ENCODE peak calls at places on chromosome 10, in ten cellular contexts. S is IMR-90, Z is esophagus muscularis mucosa, Y is gastrocnemius medialis, W is spleen, L is Peyer's patch, R is prostate gland, U is adrenal gland, K is stomach, A is upper lobe of left lung. E is an unnamed sample.

GRCh38 chr10:118214751-118215150 is 127.4 kb downstream of the FAM204A start:
- DNase-seq in S (no peak), Z (peak; percentile 24), Y (no peak), W (no peak), L (no peak), R (no peak), U (no peak), K (no peak), A (no peak), E (no peak)

GRCh38 chr10:52540479-52540984 is 226.5 kb downstream of the DKK1 start:
- DNase-seq in S (no peak), Z (no peak), Y (no peak), W (no peak), L (no peak), R (no peak), U (no peak), K (no peak), A (no peak), E (no peak)

GRCh38 chr10:78516236-78516635 is 482.6 kb downstream of the RPS24 start:
- DNase-seq in S (no peak), Z (no peak), Y (no peak), W (no peak), L (no peak), R (no peak), U (no peak), K (no peak), A (peak; percentile 13), E (no peak)

GRCh38 chr10:68192113-68192512 is 39.8 kb downstream of the ATOH7 start:
- DNase-seq in S (peak; percentile 56), Z (no peak), Y (no peak), W (no peak), L (no peak), R (no peak), U (no peak), K (no peak), A (no peak), E (no peak)

GRCh38 chr10:78053201-78053868 is 19.7 kb downstream of the RPS24 start:
- DNase-seq in S (peak; percentile 89), Z (no peak), Y (no peak), W (no peak), L (no peak), R (no peak), U (no peak), K (no peak), A (no peak), E (no peak)

GRCh38 chr10:75650648-75651047 is 219.2 kb downstream of the LRMDA start:
- DNase-seq in S (no peak), Z (peak; percentile 50), Y (no peak), W (no peak), L (no peak), R (no peak), U (no peak), K (no peak), A (no peak), E (no peak)

GRCh38 chr10:6173203-6173602 is 29.5 kb upstream of the PFKFB3 start:
- DNase-seq in S (no peak), Z (no peak), Y (peak; percentile 58), W (no peak), L (no peak), R (no peak), U (no peak), K (no peak), A (no peak), E (no peak)

GRCh38 chr10:44972874-44973306 is 5.7 kb downstream of the DEPP1 start:
- DNase-seq in S (no peak), Z (no peak), Y (no peak), W (peak; percentile 78), L (peak; percentile 48), R (no peak), U (no peak), K (no peak), A (no peak), E (no peak)

GRCh38 chr10:94083662-94084323 is 90.1 kb downstream of the PLCE1 start:
- DNase-seq in S (no peak), Z (no peak), Y (no peak), W (no peak), L (no peak), R (no peak), U (no peak), K (no peak), A (no peak), E (no peak)

DNA sequence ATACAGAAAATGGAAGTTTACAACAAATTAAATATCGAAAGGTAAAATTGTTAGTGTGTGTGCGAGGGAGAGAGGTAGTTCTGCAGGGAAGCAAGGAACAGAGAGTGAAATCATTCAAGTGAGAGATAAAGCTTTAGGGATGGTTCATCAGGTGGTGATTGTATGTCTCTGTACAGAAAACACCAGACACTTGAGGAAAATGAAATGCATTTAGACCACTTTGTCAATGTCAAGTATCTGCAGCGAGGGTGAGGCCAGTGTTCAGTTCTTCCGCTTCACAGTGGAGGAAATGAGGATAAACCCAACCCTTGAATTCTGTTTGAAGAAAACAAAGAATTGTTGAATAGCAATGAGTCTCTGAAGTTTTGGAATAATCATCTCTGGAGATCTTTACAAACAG is 14.4 kb upstream of the ITGB1 start:
- DNase-seq in S (no peak), Z (no peak), Y (no peak), W (no peak), L (no peak), R (no peak), U (no peak), K (no peak), A (no peak), E (no peak)
- H3K4me3 ChIP-seq in S (no peak overlapping the region), Z (no peak overlapping the region), Y (no peak overlapping the region), W (peak overlapping the region; percentile 7), L (no peak overlapping the region), R (no peak overlapping the region), U (no peak overlapping the region), K (no peak overlapping the region), A (no peak overlapping the region), E (no peak overlapping the region)

GRCh38 chr10:4931587-4931986 is 31.6 kb upstream of the AKR1C1 start:
- DNase-seq in S (no peak), Z (no peak), Y (peak; percentile 20), W (no peak), L (no peak), R (no peak), U (no peak), K (peak; percentile 87), A (no peak), E (no peak)
- TF ChIP-seq POLR2A in S (no peak), Z (no peak), Y (no peak), W (no peak), L (no peak), R (no peak), U (no peak), K (no peak), A (no peak), E (no peak)

DNA sequence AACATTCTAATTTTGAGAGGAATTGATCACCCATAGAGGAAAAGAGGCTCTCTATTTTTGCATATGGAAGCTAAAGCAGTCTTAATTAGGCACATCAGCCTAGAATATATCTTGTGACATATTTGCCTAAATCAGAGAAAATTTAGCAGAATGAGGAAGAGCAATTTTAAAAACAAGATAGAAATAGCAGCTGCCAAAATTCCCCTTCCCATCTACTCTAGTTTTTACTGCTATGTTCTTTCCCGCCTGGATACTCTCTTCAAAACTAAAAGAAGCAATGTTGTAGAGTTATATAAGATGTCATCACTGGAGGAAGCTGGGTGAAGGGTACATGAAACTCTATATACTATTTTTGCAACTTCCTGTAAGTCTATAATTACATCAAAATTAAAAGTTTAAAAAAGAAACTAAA is 87.1 kb downstream of the ARMH3 start:
- DNase-seq in S (no peak), Z (no peak), Y (no peak), W (no peak), L (no peak), R (no peak), U (no peak), K (no peak), A (no peak), E (no peak)
- H3K4me3 ChIP-seq in S (no peak overlapping the region), Z (no peak overlapping the region), Y (no peak overlapping the region), W (no peak overlapping the region), L (no peak overlapping the region), R (no peak overlapping the region), U (no peak overlapping the region), K (no peak overlapping the region), A (no peak overlapping the region), E (no peak overlapping the region)

GRCh38 chr10:32445740-32446615 is at the start of gene CCDC7:
- DNase-seq in S (peak; percentile 84), Z (peak; percentile 95), Y (peak; percentile 76), W (peak; percentile 97), L (peak; percentile 92), R (peak; percentile 69), U (peak; percentile 85), K (peak; percentile 87), A (peak; percentile 85), E (peak; percentile 82)
- TF ChIP-seq POLR2A in S (peak; percentile 87), Z (peak; percentile 51), Y (peak; percentile 54), W (no peak), L (peak; percentile 71), R (no peak), U (no peak), K (no peak), A (no peak), E (peak; percentile 55)

DNA sequence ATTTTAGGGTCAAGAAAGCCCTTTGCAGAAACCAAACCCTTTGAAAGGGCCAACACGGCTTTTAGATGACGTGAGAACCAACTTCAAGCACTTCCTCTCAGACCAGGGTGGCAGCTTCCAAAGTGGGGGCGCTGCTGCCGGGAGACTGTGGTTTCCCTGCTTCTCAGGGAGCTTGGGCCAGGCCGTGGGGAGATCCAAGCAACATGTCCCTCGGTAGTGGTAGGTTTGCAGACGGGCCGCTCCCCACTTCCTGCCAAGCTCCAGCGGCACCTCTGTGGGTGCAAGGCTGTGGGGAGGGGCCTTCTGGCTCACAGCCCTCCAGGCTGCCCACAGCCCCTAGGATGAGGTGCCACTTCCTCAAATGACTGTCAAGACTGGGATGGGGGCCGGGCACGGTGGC is 132.4 kb downstream of the FAM53B start:
- DNase-seq in S (no peak), Z (no peak), Y (no peak), W (peak; percentile 90), L (no peak), R (no peak), U (no peak), K (peak; percentile 34), A (peak; percentile 56), E (no peak)
- H3K4me3 ChIP-seq in S (no peak overlapping the region), Z (no peak overlapping the region), Y (no peak overlapping the region), W (no peak overlapping the region), L (no peak overlapping the region), R (no peak overlapping the region), U (no peak overlapping the region), K (no peak overlapping the region), A (no peak overlapping the region), E (no peak overlapping the region)

DNA sequence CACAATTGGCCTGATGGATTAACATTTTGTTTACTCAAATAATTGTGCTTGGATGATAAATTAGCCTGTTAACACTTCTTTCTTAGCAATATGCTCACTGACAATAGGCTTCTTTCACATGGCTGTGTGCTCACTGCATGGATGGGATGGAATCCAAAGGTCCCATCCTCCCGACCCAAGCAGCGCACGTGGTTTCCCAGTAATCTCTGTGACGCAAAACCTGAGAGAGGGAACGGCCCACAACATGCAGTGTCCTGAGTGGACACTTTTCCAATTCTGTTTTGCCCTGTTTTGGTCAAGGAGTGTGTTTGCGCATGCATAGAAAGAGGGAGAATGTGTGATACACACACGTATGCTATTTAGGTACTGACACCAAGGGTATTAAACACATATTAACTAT is 42.1 kb upstream of the RASGEF1A start:
- DNase-seq in S (no peak), Z (no peak), Y (no peak), W (peak; percentile 39), L (no peak), R (no peak), U (peak; percentile 44), K (no peak), A (no peak), E (peak; percentile 31)
- TF ChIP-seq POLR2A in S (no peak), Z (no peak), Y (no peak), W (no peak), L (no peak), R (no peak), U (no peak), K (no peak), A (no peak), E (no peak)